ENCODE peak calls at places on chromosomes 6 and 20, in four cellular contexts. L, F, N and M are unnamed samples.

GRCh38 chr6:167113935-167114910 is 8.7 kb upstream of the CCR6 start:
- DNase-seq in L (no peak), F (no peak), N (no peak), M (no peak)

GRCh38 chr6:43803783-43804549 is 34.0 kb downstream of the VEGFA start:
- DNase-seq in L (no peak), F (no peak), N (no peak), M (no peak)

GRCh38 chr6:122651031-122651430 is 40.8 kb downstream of the PKIB start:
- DNase-seq in L (no peak), F (no peak), N (no peak), M (no peak)

GRCh38 chr20:44646641-44647274 is 4.7 kb downstream of the ADA start:
- DNase-seq in L (no peak), F (no peak), N (no peak), M (no peak)

GRCh38 chr20:36744764-36745191 is 1.1 kb downstream of the NDRG3 start:
- DNase-seq in L (peak), F (no peak), N (peak), M (no peak)

GRCh38 chr6:18264338-18265098 is at the start of gene DEK:
- DNase-seq in L (peak), F (peak), N (peak), M (peak)

GRCh38 chr6:6588064-6588923 is at the start of gene LY86:
- DNase-seq in L (no peak), F (no peak), N (no peak), M (no peak)

GRCh38 chr6:99603421-99604160 is 3.0 kb upstream of the PRDM13 start:
- DNase-seq in L (peak), F (peak), N (no peak), M (no peak)

GRCh38 chr20:62995898-62996595 is 10.7 kb downstream of the BHLHE23 start:
- DNase-seq in L (no peak), F (no peak), N (no peak), M (no peak)